ENCODE peak calls at places on chromosomes 1 and 21, in four cellular contexts. G is HepG2, M is K562, I is H1. X is an unnamed sample.

GRCh38 chr1:151710187-151710586 is 6.4 kb downstream of the CELF3 start:
- DNase-seq in G (no peak), M (peak; percentile 62), I (peak; percentile 75), X (no peak)

GRCh38 chr1:15342568-15342967 is 67.1 kb upstream of the EFHD2 start:
- DNase-seq in G (no peak), M (no peak), I (no peak), X (no peak)

GRCh38 chr1:42646056-42646455 is 12.2 kb upstream of the PPIH start:
- DNase-seq in G (no peak), M (no peak), I (no peak), X (no peak)

GRCh38 chr1:240245629-240246020 is 153.9 kb downstream of the FMN2 start:
- DNase-seq in G (no peak), M (no peak), I (no peak), X (no peak)

GRCh38 chr1:119008483-119009299 is 20.5 kb upstream of the TBX15 start:
- DNase-seq in G (peak; percentile 44), M (peak; percentile 62), I (peak; percentile 63), X (peak; percentile 31)

GRCh38 chr1:20164694-20165202 is 21.1 kb upstream of the UBXN10 start:
- DNase-seq in G (no peak), M (no peak), I (no peak), X (no peak)

GRCh38 chr1:244545511-244545910 is 84.4 kb downstream of the CATSPERE start:
- DNase-seq in G (no peak), M (no peak), I (no peak), X (no peak)

GRCh38 chr21:30463713-30464112 is 16.5 kb downstream of the KRTAP19-1 start:
- DNase-seq in G (no peak), M (no peak), I (no peak), X (no peak)

GRCh38 chr21:36773111-36773510 is 74.2 kb downstream of the SIM2 start:
- DNase-seq in G (peak; percentile 55), M (no peak), I (no peak), X (no peak)

GRCh38 chr1:2079396-2080085 is 29.3 kb downstream of the PRKCZ start:
- DNase-seq in G (no peak), M (no peak), I (no peak), X (no peak)

GRCh38 chr1:77876884-77877283 is 11.5 kb upstream of the NEXN start:
- DNase-seq in G (no peak), M (no peak), I (no peak), X (no peak)

GRCh38 chr1:47935163-47935562 is 62.0 kb downstream of the TRABD2B start:
- DNase-seq in G (no peak), M (no peak), I (no peak), X (no peak)

GRCh38 chr1:240508201-240508600 is 103.8 kb downstream of the GREM2 start:
- DNase-seq in G (no peak), M (no peak), I (no peak), X (no peak)

GRCh38 chr1:167881069-167881468 is 32.9 kb downstream of the ADCY10 start:
- DNase-seq in G (no peak), M (no peak), I (no peak), X (no peak)

GRCh38 chr1:201938440-201939005 is 7.8 kb downstream of the LMOD1 start:
- DNase-seq in G (no peak), M (no peak), I (no peak), X (no peak)

GRCh38 chr1:61776091-61776490 is 33.8 kb downstream of the PATJ start:
- DNase-seq in G (no peak), M (no peak), I (no peak), X (no peak)

GRCh38 chr1:21021311-21021710 is 155.4 kb downstream of the EIF4G3 start:
- DNase-seq in G (no peak), M (no peak), I (no peak), X (no peak)

GRCh38 chr1:48530727-48531351 is 58.8 kb upstream of the SPATA6 start:
- DNase-seq in G (peak; percentile 59), M (peak; percentile 83), I (peak; percentile 97), X (no peak)

GRCh38 chr1:33897092-33897725 is 33.3 kb downstream of the HMGB4 start:
- DNase-seq in G (no peak), M (no peak), I (no peak), X (no peak)

GRCh38 chr21:42463861-42464515 is 32.0 kb downstream of the RSPH1 start:
- DNase-seq in G (peak; percentile 10), M (peak; percentile 76), I (peak; percentile 84), X (no peak)

DNA sequence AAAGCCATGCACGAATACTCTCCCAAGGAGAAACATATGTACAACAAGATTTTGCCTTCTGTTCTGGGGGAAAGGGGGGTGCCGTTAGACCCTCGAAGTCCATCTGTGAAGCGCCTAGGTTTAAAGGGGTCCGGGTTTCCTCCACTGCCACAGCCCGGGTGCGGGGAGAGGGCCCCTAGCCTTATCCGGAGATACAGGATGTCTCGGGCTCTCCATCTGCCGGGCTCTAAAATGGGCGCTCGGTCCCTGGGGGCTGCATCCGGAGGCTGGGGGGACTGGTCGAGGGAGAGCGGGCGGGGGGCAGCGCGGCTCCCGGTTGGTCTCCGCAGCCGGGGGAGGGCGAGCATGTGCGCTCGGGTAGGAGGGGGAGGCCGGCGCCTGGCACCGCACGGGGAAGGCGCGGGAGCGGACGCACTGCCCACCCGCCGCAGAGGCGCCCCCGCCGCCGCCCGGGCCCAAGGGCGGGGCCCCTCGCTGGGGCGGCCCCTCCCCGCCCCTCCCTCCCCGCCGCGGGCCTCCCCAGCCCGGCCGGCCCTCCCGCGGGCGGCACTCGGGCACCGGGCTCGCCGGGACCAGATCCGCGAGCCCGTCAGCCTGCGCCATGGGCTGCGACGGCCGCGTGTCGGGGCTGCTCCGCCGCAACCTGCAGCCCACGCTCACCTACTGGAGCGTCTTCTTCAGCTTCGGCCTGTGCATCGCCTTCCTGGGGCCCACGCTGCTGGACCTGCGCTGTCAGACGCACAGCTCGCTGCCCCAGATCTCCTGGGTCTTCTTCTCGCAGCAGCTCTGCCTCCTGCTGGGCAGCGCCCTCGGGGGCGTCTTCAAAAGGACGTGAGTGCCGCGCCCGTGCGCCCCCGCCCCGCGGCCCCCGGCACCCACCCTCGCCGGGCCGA is 63.1 kb downstream of the ELK4 start:
- DNase-seq in G (no peak), M (no peak), I (peak; percentile 51), X (no peak)
- TF ChIP-seq HDAC6 in G (no peak), M (no peak), I (no peak), X (no peak)

DNA sequence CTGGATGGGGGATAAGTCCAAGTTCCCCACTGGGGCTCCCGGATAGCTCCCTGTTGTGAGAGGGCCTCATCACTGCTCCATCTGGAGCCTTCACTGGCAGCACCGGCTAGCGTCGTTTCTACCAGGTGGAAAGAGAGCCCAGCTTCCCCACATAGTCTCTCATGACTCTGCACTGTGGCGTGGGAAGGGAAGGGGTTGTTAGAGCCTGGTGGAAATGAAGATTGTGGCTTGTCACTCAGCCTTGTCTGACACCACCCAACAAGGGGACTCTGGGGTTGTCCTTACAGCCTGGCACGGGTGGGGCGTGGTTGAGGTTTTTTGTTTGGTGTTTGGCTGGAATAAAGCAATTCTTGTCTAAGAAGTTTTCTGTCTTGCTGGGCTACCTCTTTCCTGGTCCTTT is 94.6 kb downstream of the ADARB1 start:
- DNase-seq in G (no peak), M (no peak), I (no peak), X (no peak)
- TF ChIP-seq HDAC6 in G (no peak), M (no peak), I (no peak), X (no peak)

GRCh38 chr1:59685666-59686065 is 129.1 kb upstream of the HOOK1 start:
- DNase-seq in G (no peak), M (no peak), I (no peak), X (no peak)
- TF ChIP-seq HDAC6 in G (no peak), M (no peak), I (no peak), X (no peak)

GRCh38 chr1:192161974-192162373 is 3.7 kb downstream of the RGS18 start:
- DNase-seq in G (no peak), M (no peak), I (no peak), X (no peak)
- TF ChIP-seq HDAC6 in G (no peak), M (no peak), I (no peak), X (no peak)

GRCh38 chr1:230747139-230747730 is at the start of gene CAPN9:
- DNase-seq in G (no peak), M (no peak), I (no peak), X (no peak)
- TF ChIP-seq HDAC6 in G (no peak), M (no peak), I (no peak), X (no peak)

DNA sequence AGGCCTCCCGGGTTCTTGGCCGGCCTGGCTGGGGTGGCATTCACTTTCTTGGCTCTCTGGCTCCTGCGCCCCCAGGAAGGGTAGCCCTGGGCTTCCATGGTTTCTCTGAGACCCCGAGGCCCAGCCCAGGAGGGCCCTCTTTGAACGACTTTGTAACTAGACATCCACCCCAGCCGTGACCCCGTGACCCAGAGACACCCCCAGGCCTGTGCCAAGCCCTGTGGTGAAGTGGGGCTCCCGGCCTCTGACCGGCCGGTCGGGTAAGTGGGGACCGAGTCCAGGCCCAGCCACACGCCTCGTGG is 64.0 kb downstream of the COL18A1 start:
- DNase-seq in G (no peak), M (no peak), I (no peak), X (no peak)
- TF ChIP-seq HDAC6 in G (no peak), M (no peak), I (no peak), X (no peak)

X was measured in GM12878.